ENCODE peak calls at places on chromosomes 3 and 15, in four cellular contexts. F is right cardiac atrium, X is AG09309, K is fibroblast of pulmonary artery. G is an unnamed sample.

GRCh38 chr3:12444582-12445468 is 39.5 kb upstream of the TSEN2 start:
- DNase-seq in K (no peak), F (peak; percentile 66), X (no peak), G (no peak)

GRCh38 chr3:131282967-131283366 is 98.6 kb upstream of the NUDT16 start:
- DNase-seq in X (no peak), K (no peak), F (no peak), G (no peak)

GRCh38 chr3:174330303-174330702 is 528.8 kb upstream of the NAALADL2 start:
- DNase-seq in X (peak; percentile 81), K (peak; percentile 78), F (no peak), G (no peak)

GRCh38 chr3:15795563-15796308 is 2.0 kb downstream of the ANKRD28 start:
- DNase-seq in X (no peak), K (peak; percentile 79), F (no peak), G (no peak)

GRCh38 chr3:62131620-62132019 is 241.7 kb downstream of the FEZF2 start:
- DNase-seq in K (peak; percentile 50), X (no peak), F (no peak), G (no peak)

GRCh38 chr15:58228708-58229107 is 90.5 kb downstream of the AQP9 start:
- DNase-seq in F (no peak), X (peak; percentile 72), K (peak; percentile 76), G (peak; percentile 86)

GRCh38 chr3:69784854-69785523 is 45.7 kb downstream of the MITF start:
- DNase-seq in X (peak; percentile 63), K (peak; percentile 51), F (peak; percentile 80), G (no peak)

GRCh38 chr3:153595186-153595815 is 433.3 kb downstream of the RAP2B start:
- DNase-seq in K (peak; percentile 78), F (no peak), X (peak; percentile 18), G (no peak)

GRCh38 chr3:116927918-116928317 is 218.3 kb downstream of the TUSC7 start:
- DNase-seq in F (no peak), K (no peak), X (no peak), G (no peak)

GRCh38 chr3:24683511-24684384 is 189.1 kb upstream of the THRB start:
- DNase-seq in K (peak; percentile 82), F (no peak), X (peak; percentile 62), G (no peak)

GRCh38 chr15:62105266-62105665 is 38.5 kb downstream of the C2CD4A start:
- DNase-seq in X (no peak), F (no peak), K (no peak), G (no peak)

GRCh38 chr3:70244422-70244821 is 68.0 kb downstream of the MDFIC2 start:
- DNase-seq in X (no peak), K (no peak), F (no peak), G (no peak)

GRCh38 chr3:51937611-51938450 is 3.9 kb downstream of the RRP9 start:
- DNase-seq in F (no peak), X (no peak), K (no peak), G (no peak)
- H3K4me3 ChIP-seq in F (no peak overlapping the region), X (no peak overlapping the region), K (no peak overlapping the region), G (no peak overlapping the region)

DNA sequence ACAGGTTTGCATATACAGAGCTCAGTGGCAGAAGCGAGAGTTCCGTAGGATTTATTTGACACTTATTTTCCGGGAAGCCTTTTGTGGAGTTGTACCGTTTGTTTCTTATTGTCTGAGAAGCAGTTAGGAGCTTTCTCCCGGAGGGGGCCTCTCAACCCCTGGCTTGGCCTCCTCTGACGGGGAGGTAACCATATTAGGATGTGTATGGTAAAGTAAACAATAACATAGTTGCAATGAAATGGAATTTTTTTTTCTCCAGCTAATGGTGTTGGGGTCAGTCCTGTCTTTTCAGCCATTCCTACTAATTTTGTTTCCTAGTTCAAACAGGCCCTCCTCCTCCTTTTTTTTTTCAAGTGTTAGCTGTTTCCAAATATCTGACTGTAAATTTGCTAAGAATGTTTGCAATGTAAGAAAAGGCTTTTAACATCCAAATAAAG is 338.5 kb downstream of the FOXP1 start:
- DNase-seq in X (no peak), K (peak; percentile 90), F (no peak), G (no peak)
- H3K4me3 ChIP-seq in X (no peak overlapping the region), K (peak overlapping the region; percentile 52), F (peak overlapping the region; percentile 47), G (no peak overlapping the region)

DNA sequence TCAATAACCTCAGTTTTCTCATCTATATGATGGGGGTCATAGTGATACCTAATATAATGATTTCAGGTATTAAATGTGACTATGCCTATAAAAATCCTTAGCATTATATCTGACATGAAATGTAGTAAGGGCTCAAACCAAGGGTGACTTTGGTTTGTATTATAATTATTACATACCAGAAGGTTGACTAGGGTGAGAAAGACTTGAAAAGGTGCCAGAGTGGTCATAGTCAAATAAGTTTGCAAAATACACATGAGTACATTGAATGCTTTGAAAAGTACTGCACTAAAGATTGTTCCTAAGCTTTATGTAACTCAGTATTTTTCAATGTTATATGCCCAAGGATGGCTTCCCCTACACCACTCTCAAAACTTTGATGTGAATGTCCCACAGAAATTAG is 297.2 kb downstream of the ARPP21 start:
- DNase-seq in X (no peak), F (no peak), K (peak; percentile 57), G (no peak)
- H3K4me3 ChIP-seq in X (no peak overlapping the region), F (no peak overlapping the region), K (no peak overlapping the region), G (no peak overlapping the region)

GRCh38 chr15:44188810-44189209 is 6.3 kb downstream of the FRMD5 start:
- DNase-seq in K (no peak), X (no peak), F (no peak), G (no peak)

GRCh38 chr15:44199393-44199792 is 4.3 kb upstream of the FRMD5 start:
- DNase-seq in K (no peak), X (no peak), F (no peak), G (no peak)

GRCh38 chr15:44194397-44195150 is 497 bp downstream of the FRMD5 start:
- DNase-seq in K (peak; percentile 89), X (no peak), F (peak; percentile 53), G (no peak)

GRCh38 chr15:44195151-44195740 is at the start of gene FRMD5:
- DNase-seq in F (peak; percentile 94), K (peak; percentile 97), X (peak; percentile 80), G (no peak)

GRCh38 chr15:44193651-44194396 is 1.2 kb downstream of the FRMD5 start:
- DNase-seq in X (no peak), F (no peak), K (peak; percentile 58), G (no peak)
- H3K4me3 ChIP-seq in X (peak overlapping the region; percentile 63), F (peak overlapping the region; percentile 69), K (peak overlapping the region; percentile 57), G (peak overlapping the region; percentile 74)

GRCh38 chr3:9935966-9936365 is 2.3 kb downstream of the CRELD1 start:
- DNase-seq in X (no peak), K (no peak), F (no peak), G (no peak)
- H3K4me3 ChIP-seq in X (no peak overlapping the region), K (no peak overlapping the region), F (no peak overlapping the region), G (no peak overlapping the region)

DNA sequence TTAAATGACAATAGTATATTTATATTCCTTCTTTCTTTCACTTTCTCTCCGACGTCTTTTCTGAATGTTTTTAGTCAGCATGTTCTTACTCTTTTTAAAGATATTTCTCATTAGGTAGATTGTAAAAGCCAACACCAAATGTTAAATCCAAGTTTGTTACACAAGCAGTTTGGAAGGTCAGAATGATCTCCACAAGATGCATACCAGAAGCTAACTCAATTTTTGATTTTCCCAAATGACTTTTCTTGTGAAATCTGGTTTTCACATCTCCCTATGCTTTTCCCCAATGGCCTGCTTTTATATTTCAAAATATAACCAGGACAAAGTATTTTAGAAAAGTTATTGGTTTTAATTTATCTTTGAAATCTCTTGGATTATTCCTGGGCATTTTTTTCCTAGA is 49.7 kb upstream of the TPRG1 start:
- DNase-seq in K (no peak), X (no peak), F (no peak), G (no peak)
- H3K4me3 ChIP-seq in K (no peak overlapping the region), X (no peak overlapping the region), F (peak overlapping the region; percentile 13), G (no peak overlapping the region)

DNA sequence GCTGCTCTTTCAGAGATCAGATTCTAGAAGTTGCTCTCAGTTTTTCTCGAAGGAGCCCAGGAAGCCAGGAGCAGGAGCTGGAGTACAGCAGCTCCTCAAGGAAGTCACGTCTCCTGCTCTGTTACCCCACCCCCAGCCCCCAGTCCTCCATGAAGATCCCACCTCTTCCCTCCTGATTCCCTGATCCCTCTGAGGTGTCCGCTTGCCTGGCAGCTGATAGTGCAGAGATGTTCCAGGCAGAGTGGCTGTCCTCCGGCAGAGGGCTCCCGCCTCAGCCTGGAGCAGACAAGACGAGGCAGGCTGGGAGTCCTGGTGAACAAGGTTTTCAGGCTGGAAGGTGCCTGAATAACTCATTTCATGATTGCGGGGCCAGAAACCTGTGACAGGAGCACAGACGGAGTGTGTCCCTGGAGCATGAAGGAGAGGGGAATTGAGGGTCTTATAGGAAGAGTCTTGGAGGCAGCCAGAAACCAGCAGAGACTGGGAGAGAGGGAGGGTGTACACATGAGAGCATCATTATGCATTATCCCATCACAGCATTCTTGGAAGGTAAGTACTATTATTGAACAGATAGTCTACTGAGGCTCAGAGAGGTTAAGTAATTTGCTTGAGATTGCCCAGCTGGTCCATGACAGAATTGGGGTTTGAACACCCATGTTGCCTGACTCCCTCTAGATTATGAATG is 1.2 kb downstream of the HRH1 start:
- DNase-seq in F (peak; percentile 90), X (peak; percentile 63), K (peak; percentile 85), G (no peak)
- H3K4me3 ChIP-seq in F (peak overlapping the region; percentile 15), X (peak overlapping the region; percentile 75), K (peak overlapping the region; percentile 84), G (peak overlapping the region; percentile 91)

GRCh38 chr3:148101061-148101460 is 596.6 kb upstream of the AGTR1 start:
- DNase-seq in F (no peak), X (peak; percentile 27), K (no peak), G (no peak)

GRCh38 chr3:148106062-148106461 is 591.6 kb upstream of the AGTR1 start:
- DNase-seq in X (no peak), F (no peak), K (no peak), G (no peak)

DNA sequence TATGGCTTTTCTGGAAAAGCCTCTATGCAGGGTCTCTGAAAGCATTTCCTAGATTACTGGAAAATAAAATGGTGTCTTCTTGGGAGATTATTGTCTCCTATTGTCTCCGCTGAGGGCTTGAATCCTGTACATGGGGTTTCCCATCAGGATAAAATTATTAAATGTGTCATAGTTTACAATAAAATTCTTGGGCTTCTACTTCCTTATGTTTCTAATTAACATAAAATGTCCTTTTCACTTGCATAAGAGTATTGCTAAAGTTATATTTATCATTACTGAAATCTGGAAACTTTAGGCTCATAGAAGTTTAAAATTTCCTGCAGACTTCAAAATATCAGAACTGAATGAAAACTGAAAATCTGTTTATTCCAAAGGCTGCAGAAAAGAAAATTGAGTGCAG is 595.5 kb upstream of the AGTR1 start:
- DNase-seq in K (no peak), F (no peak), X (peak; percentile 3), G (no peak)
- H3K4me3 ChIP-seq in K (no peak overlapping the region), F (no peak overlapping the region), X (no peak overlapping the region), G (no peak overlapping the region)

GRCh38 chr15:99507732-99508571 is 57.8 kb upstream of the MEF2A start:
- DNase-seq in X (no peak), K (peak; percentile 87), F (peak; percentile 74), G (no peak)
- H3K4me3 ChIP-seq in X (no peak overlapping the region), K (peak overlapping the region; percentile 4), F (no peak overlapping the region), G (no peak overlapping the region)